ENCODE peak calls at places on chromosomes 2 and 18, in eight cellular contexts. A, Q, I, D, J, V, L and G are unnamed samples.

GRCh38 chr2:43803113-43803512 is 29.3 kb downstream of the DYNC2LI1 start:
- DNase-seq in J (no peak), A (no peak), V (peak), I (no peak), D (no peak), L (no peak), Q (no peak), G (no peak)

GRCh38 chr2:175449616-175450015 is 268.1 kb upstream of the ATP5MC3 start:
- DNase-seq in L (no peak), J (no peak), I (no peak), D (no peak), A (no peak), Q (no peak), V (no peak), G (no peak)

GRCh38 chr2:171568085-171568484 is 45.8 kb downstream of the CYBRD1 start:
- DNase-seq in V (no peak), I (no peak), Q (no peak), L (peak), A (no peak), J (no peak), D (no peak), G (no peak)

GRCh38 chr2:120199837-120200499 is 23.2 kb downstream of the TMEM185B start:
- DNase-seq in A (no peak), D (no peak), Q (no peak), L (no peak), J (no peak), I (no peak), V (no peak), G (no peak)

GRCh38 chr2:161988589-161988988 is 85.4 kb downstream of the DPP4 start:
- DNase-seq in J (no peak), I (no peak), L (no peak), V (no peak), A (no peak), D (no peak), Q (peak), G (no peak)

GRCh38 chr2:219457784-219458369 is 23.2 kb downstream of the SPEG start:
- DNase-seq in V (peak), I (peak), L (peak), A (no peak), Q (no peak), D (no peak), J (no peak), G (no peak)

GRCh38 chr18:77130229-77131099 is 2.1 kb downstream of the MBP start:
- DNase-seq in D (no peak), V (no peak), A (no peak), J (peak), Q (no peak), I (peak), L (no peak), G (no peak)

GRCh38 chr2:30625600-30626208 is 178.7 kb downstream of the LCLAT1 start:
- DNase-seq in I (no peak), J (no peak), D (no peak), A (no peak), L (no peak), Q (no peak), V (no peak), G (no peak)

GRCh38 chr2:196902828-196903227 is 23.7 kb downstream of the PGAP1 start:
- DNase-seq in J (no peak), I (no peak), A (no peak), D (no peak), L (no peak), Q (no peak), V (no peak), G (peak)